ENCODE peak calls at places on chromosome 10, in ten cellular contexts. One of them, this sample, is unnamed.

GRCh38 chr10:109953745-109954144 is 30.4 kb upstream of the XPNPEP1 start:
- DNase-seq in H7: no peak
- DNase-seq in astrocyte of the spinal cord: no peak
- DNase-seq in body of pancreas: no peak
- DNase-seq in prostate gland: no peak
- DNase-seq in fibroblast of pulmonary artery: peak
- DNase-seq in fibroblast of villous mesenchyme: no peak
- DNase-seq in cardiac muscle cell: no peak
- DNase-seq in right lobe of liver: no peak
- DNase-seq in HFF-Myc: no peak
- DNase-seq in this sample: peak

GRCh38 chr10:124654686-124655085 is 89.5 kb downstream of the FAM53B start:
- DNase-seq in fibroblast of pulmonary artery: no peak
- DNase-seq in fibroblast of villous mesenchyme: no peak
- DNase-seq in astrocyte of the spinal cord: no peak
- DNase-seq in prostate gland: peak
- DNase-seq in HFF-Myc: no peak
- DNase-seq in right lobe of liver: no peak
- DNase-seq in H7: no peak
- DNase-seq in cardiac muscle cell: no peak
- DNase-seq in body of pancreas: no peak
- DNase-seq in this sample: no peak

GRCh38 chr10:637221-637620 is 52.2 kb downstream of the DIP2C start:
- DNase-seq in body of pancreas: peak
- DNase-seq in H7: no peak
- DNase-seq in fibroblast of pulmonary artery: no peak
- DNase-seq in cardiac muscle cell: no peak
- DNase-seq in right lobe of liver: no peak
- DNase-seq in HFF-Myc: no peak
- DNase-seq in fibroblast of villous mesenchyme: no peak
- DNase-seq in astrocyte of the spinal cord: no peak
- DNase-seq in prostate gland: no peak
- DNase-seq in this sample: no peak

GRCh38 chr10:17430647-17431355 is 23.6 kb downstream of the ST8SIA6 start:
- DNase-seq in right lobe of liver: peak
- DNase-seq in cardiac muscle cell: peak
- DNase-seq in body of pancreas: peak
- DNase-seq in astrocyte of the spinal cord: peak
- DNase-seq in fibroblast of villous mesenchyme: peak
- DNase-seq in H7: peak
- DNase-seq in prostate gland: peak
- DNase-seq in HFF-Myc: peak
- DNase-seq in fibroblast of pulmonary artery: peak
- DNase-seq in this sample: peak

GRCh38 chr10:128573236-128573800 is 447.1 kb upstream of the MKI67 start:
- DNase-seq in fibroblast of pulmonary artery: no peak
- DNase-seq in HFF-Myc: no peak
- DNase-seq in fibroblast of villous mesenchyme: no peak
- DNase-seq in prostate gland: no peak
- DNase-seq in H7: no peak
- DNase-seq in cardiac muscle cell: no peak
- DNase-seq in astrocyte of the spinal cord: no peak
- DNase-seq in body of pancreas: no peak
- DNase-seq in right lobe of liver: no peak
- DNase-seq in this sample: no peak

GRCh38 chr10:7855205-7855604 is 36.9 kb downstream of the TAF3 start:
- DNase-seq in astrocyte of the spinal cord: no peak
- DNase-seq in HFF-Myc: no peak
- DNase-seq in fibroblast of villous mesenchyme: no peak
- DNase-seq in H7: peak
- DNase-seq in body of pancreas: no peak
- DNase-seq in fibroblast of pulmonary artery: no peak
- DNase-seq in right lobe of liver: no peak
- DNase-seq in cardiac muscle cell: no peak
- DNase-seq in prostate gland: no peak
- DNase-seq in this sample: no peak

GRCh38 chr10:131885391-131886165 is 15.2 kb upstream of the PPP2R2D start:
- DNase-seq in HFF-Myc: no peak
- DNase-seq in fibroblast of pulmonary artery: peak
- DNase-seq in fibroblast of villous mesenchyme: peak
- DNase-seq in body of pancreas: peak
- DNase-seq in right lobe of liver: peak
- DNase-seq in astrocyte of the spinal cord: peak
- DNase-seq in H7: peak
- DNase-seq in prostate gland: peak
- DNase-seq in cardiac muscle cell: peak
- DNase-seq in this sample: peak

GRCh38 chr10:31762306-31762705 is 166.3 kb downstream of the ARHGAP12 start:
- DNase-seq in H7: no peak
- DNase-seq in cardiac muscle cell: no peak
- DNase-seq in fibroblast of villous mesenchyme: no peak
- DNase-seq in astrocyte of the spinal cord: no peak
- DNase-seq in fibroblast of pulmonary artery: no peak
- DNase-seq in right lobe of liver: no peak
- DNase-seq in HFF-Myc: no peak
- DNase-seq in prostate gland: no peak
- DNase-seq in body of pancreas: no peak
- DNase-seq in this sample: no peak

GRCh38 chr10:11131112-11131639 is 113.5 kb downstream of the CELF2 start:
- DNase-seq in body of pancreas: no peak
- DNase-seq in right lobe of liver: no peak
- DNase-seq in fibroblast of villous mesenchyme: no peak
- DNase-seq in prostate gland: no peak
- DNase-seq in HFF-Myc: no peak
- DNase-seq in cardiac muscle cell: no peak
- DNase-seq in fibroblast of pulmonary artery: no peak
- DNase-seq in astrocyte of the spinal cord: no peak
- DNase-seq in H7: no peak
- DNase-seq in this sample: no peak

GRCh38 chr10:22651276-22651980 is 63.0 kb downstream of the PIP4K2A start:
- DNase-seq in prostate gland: no peak
- DNase-seq in astrocyte of the spinal cord: no peak
- DNase-seq in right lobe of liver: no peak
- DNase-seq in HFF-Myc: no peak
- DNase-seq in body of pancreas: no peak
- DNase-seq in fibroblast of pulmonary artery: no peak
- DNase-seq in cardiac muscle cell: no peak
- DNase-seq in H7: no peak
- DNase-seq in fibroblast of villous mesenchyme: no peak
- DNase-seq in this sample: no peak

GRCh38 chr10:48456361-48456804 is 148.5 kb downstream of the ARHGAP22 start:
- DNase-seq in fibroblast of villous mesenchyme: peak
- DNase-seq in H7: peak
- DNase-seq in astrocyte of the spinal cord: no peak
- DNase-seq in cardiac muscle cell: peak
- DNase-seq in fibroblast of pulmonary artery: peak
- DNase-seq in right lobe of liver: peak
- DNase-seq in prostate gland: no peak
- DNase-seq in body of pancreas: peak
- DNase-seq in HFF-Myc: no peak
- DNase-seq in this sample: peak

GRCh38 chr10:132446661-132447445 is 49.9 kb downstream of the PWWP2B start:
- DNase-seq in prostate gland: peak
- DNase-seq in body of pancreas: peak
- DNase-seq in right lobe of liver: no peak
- DNase-seq in H7: no peak
- DNase-seq in fibroblast of villous mesenchyme: peak
- DNase-seq in cardiac muscle cell: peak
- DNase-seq in HFF-Myc: no peak
- DNase-seq in astrocyte of the spinal cord: no peak
- DNase-seq in fibroblast of pulmonary artery: peak
- DNase-seq in this sample: peak

GRCh38 chr10:90968448-90969086 is 47.7 kb upstream of the ANKRD1 start:
- DNase-seq in astrocyte of the spinal cord: peak
- DNase-seq in body of pancreas: no peak
- DNase-seq in HFF-Myc: peak
- DNase-seq in fibroblast of villous mesenchyme: peak
- DNase-seq in prostate gland: no peak
- DNase-seq in right lobe of liver: no peak
- DNase-seq in fibroblast of pulmonary artery: peak
- DNase-seq in cardiac muscle cell: no peak
- DNase-seq in H7: no peak
- DNase-seq in this sample: peak

GRCh38 chr10:69428138-69428537 is 11.4 kb upstream of the TACR2 start:
- DNase-seq in fibroblast of villous mesenchyme: no peak
- DNase-seq in body of pancreas: no peak
- DNase-seq in H7: no peak
- DNase-seq in cardiac muscle cell: peak
- DNase-seq in HFF-Myc: no peak
- DNase-seq in right lobe of liver: no peak
- DNase-seq in prostate gland: no peak
- DNase-seq in fibroblast of pulmonary artery: no peak
- DNase-seq in astrocyte of the spinal cord: no peak
- DNase-seq in this sample: no peak

GRCh38 chr10:98045785-98046389 is 15.5 kb upstream of the CRTAC1 start:
- DNase-seq in right lobe of liver: peak
- DNase-seq in astrocyte of the spinal cord: peak
- DNase-seq in H7: peak
- DNase-seq in cardiac muscle cell: peak
- DNase-seq in body of pancreas: peak
- DNase-seq in fibroblast of pulmonary artery: peak
- DNase-seq in prostate gland: peak
- DNase-seq in fibroblast of villous mesenchyme: peak
- DNase-seq in HFF-Myc: peak
- DNase-seq in this sample: peak

GRCh38 chr10:91901784-91902677 is 7.3 kb downstream of the FGFBP3 start:
- DNase-seq in fibroblast of villous mesenchyme: peak
- DNase-seq in fibroblast of pulmonary artery: peak
- DNase-seq in body of pancreas: peak
- DNase-seq in prostate gland: peak
- DNase-seq in HFF-Myc: peak
- DNase-seq in H7: no peak
- DNase-seq in astrocyte of the spinal cord: peak
- DNase-seq in cardiac muscle cell: no peak
- DNase-seq in right lobe of liver: no peak
- DNase-seq in this sample: peak

GRCh38 chr10:50228672-50229071 is 22.6 kb downstream of the ASAH2 start:
- DNase-seq in HFF-Myc: no peak
- DNase-seq in prostate gland: no peak
- DNase-seq in H7: no peak
- DNase-seq in fibroblast of pulmonary artery: no peak
- DNase-seq in fibroblast of villous mesenchyme: no peak
- DNase-seq in body of pancreas: no peak
- DNase-seq in cardiac muscle cell: no peak
- DNase-seq in right lobe of liver: no peak
- DNase-seq in astrocyte of the spinal cord: no peak
- DNase-seq in this sample: no peak

GRCh38 chr10:77829356-77829755 is 97.2 kb downstream of the DLG5 start:
- DNase-seq in prostate gland: no peak
- DNase-seq in cardiac muscle cell: no peak
- DNase-seq in right lobe of liver: no peak
- DNase-seq in HFF-Myc: no peak
- DNase-seq in astrocyte of the spinal cord: no peak
- DNase-seq in fibroblast of pulmonary artery: no peak
- DNase-seq in H7: no peak
- DNase-seq in body of pancreas: no peak
- DNase-seq in fibroblast of villous mesenchyme: no peak
- DNase-seq in this sample: no peak

GRCh38 chr10:77082601-77083252 is 554.9 kb downstream of the KCNMA1 start:
- DNase-seq in H7: peak
- DNase-seq in fibroblast of pulmonary artery: no peak
- DNase-seq in cardiac muscle cell: no peak
- DNase-seq in astrocyte of the spinal cord: no peak
- DNase-seq in body of pancreas: no peak
- DNase-seq in fibroblast of villous mesenchyme: no peak
- DNase-seq in prostate gland: no peak
- DNase-seq in right lobe of liver: no peak
- DNase-seq in HFF-Myc: no peak
- DNase-seq in this sample: no peak

GRCh38 chr10:78299861-78300453 is 266.3 kb downstream of the RPS24 start:
- DNase-seq in body of pancreas: no peak
- DNase-seq in fibroblast of pulmonary artery: no peak
- DNase-seq in fibroblast of villous mesenchyme: no peak
- DNase-seq in cardiac muscle cell: no peak
- DNase-seq in prostate gland: no peak
- DNase-seq in HFF-Myc: no peak
- DNase-seq in H7: no peak
- DNase-seq in right lobe of liver: peak
- DNase-seq in astrocyte of the spinal cord: peak
- DNase-seq in this sample: no peak

GRCh38 chr10:316390-316789 is 181.1 kb downstream of the ZMYND11 start:
- DNase-seq in prostate gland: no peak
- DNase-seq in fibroblast of villous mesenchyme: no peak
- DNase-seq in body of pancreas: no peak
- DNase-seq in astrocyte of the spinal cord: no peak
- DNase-seq in HFF-Myc: no peak
- DNase-seq in H7: no peak
- DNase-seq in right lobe of liver: no peak
- DNase-seq in cardiac muscle cell: no peak
- DNase-seq in fibroblast of pulmonary artery: no peak
- DNase-seq in this sample: no peak

GRCh38 chr10:3811331-3811870 is 26.4 kb upstream of the KLF6 start:
- DNase-seq in fibroblast of villous mesenchyme: peak
- DNase-seq in HFF-Myc: no peak
- DNase-seq in cardiac muscle cell: no peak
- DNase-seq in fibroblast of pulmonary artery: peak
- DNase-seq in right lobe of liver: peak
- DNase-seq in astrocyte of the spinal cord: peak
- DNase-seq in prostate gland: peak
- DNase-seq in body of pancreas: peak
- DNase-seq in H7: no peak
- DNase-seq in this sample: peak
- H3K4me3 ChIP-seq in fibroblast of villous mesenchyme: peak
- H3K4me3 ChIP-seq in HFF-Myc: no peak
- H3K4me3 ChIP-seq in cardiac muscle cell: no peak
- H3K4me3 ChIP-seq in fibroblast of pulmonary artery: no peak
- H3K4me3 ChIP-seq in right lobe of liver: peak
- H3K4me3 ChIP-seq in astrocyte of the spinal cord: no peak
- H3K4me3 ChIP-seq in prostate gland: no peak
- H3K4me3 ChIP-seq in body of pancreas: no peak
- H3K4me3 ChIP-seq in H7: no peak
- H3K4me3 ChIP-seq in this sample: no peak

GRCh38 chr10:46555713-46556514 is 544 bp downstream of the GPRIN2 start:
- DNase-seq in fibroblast of villous mesenchyme: no peak
- DNase-seq in H7: peak
- DNase-seq in cardiac muscle cell: peak
- DNase-seq in fibroblast of pulmonary artery: no peak
- DNase-seq in prostate gland: peak
- DNase-seq in right lobe of liver: peak
- DNase-seq in astrocyte of the spinal cord: no peak
- DNase-seq in body of pancreas: peak
- DNase-seq in HFF-Myc: no peak
- DNase-seq in this sample: no peak
- H3K4me3 ChIP-seq in fibroblast of villous mesenchyme: no peak
- H3K4me3 ChIP-seq in H7: peak
- H3K4me3 ChIP-seq in cardiac muscle cell: peak
- H3K4me3 ChIP-seq in fibroblast of pulmonary artery: peak
- H3K4me3 ChIP-seq in prostate gland: peak
- H3K4me3 ChIP-seq in right lobe of liver: peak
- H3K4me3 ChIP-seq in astrocyte of the spinal cord: peak
- H3K4me3 ChIP-seq in body of pancreas: peak
- H3K4me3 ChIP-seq in HFF-Myc: no peak
- H3K4me3 ChIP-seq in this sample: peak

GRCh38 chr10:75234017-75234682 is 1.6 kb downstream of the COMTD1 start:
- DNase-seq in HFF-Myc: peak
- DNase-seq in H7: peak
- DNase-seq in prostate gland: peak
- DNase-seq in astrocyte of the spinal cord: peak
- DNase-seq in body of pancreas: peak
- DNase-seq in fibroblast of villous mesenchyme: peak
- DNase-seq in fibroblast of pulmonary artery: peak
- DNase-seq in cardiac muscle cell: peak
- DNase-seq in right lobe of liver: peak
- DNase-seq in this sample: peak
- H3K4me3 ChIP-seq in HFF-Myc: peak
- H3K4me3 ChIP-seq in H7: peak
- H3K4me3 ChIP-seq in prostate gland: peak
- H3K4me3 ChIP-seq in astrocyte of the spinal cord: peak
- H3K4me3 ChIP-seq in body of pancreas: peak
- H3K4me3 ChIP-seq in fibroblast of villous mesenchyme: peak
- H3K4me3 ChIP-seq in fibroblast of pulmonary artery: peak
- H3K4me3 ChIP-seq in cardiac muscle cell: peak
- H3K4me3 ChIP-seq in right lobe of liver: peak
- H3K4me3 ChIP-seq in this sample: peak

GRCh38 chr10:103193820-103194529 is 903 bp upstream of the NT5C2 start:
- DNase-seq in prostate gland: peak
- DNase-seq in fibroblast of pulmonary artery: peak
- DNase-seq in H7: no peak
- DNase-seq in body of pancreas: peak
- DNase-seq in HFF-Myc: no peak
- DNase-seq in right lobe of liver: no peak
- DNase-seq in cardiac muscle cell: no peak
- DNase-seq in astrocyte of the spinal cord: peak
- DNase-seq in fibroblast of villous mesenchyme: no peak
- DNase-seq in this sample: peak
- H3K4me3 ChIP-seq in prostate gland: no peak
- H3K4me3 ChIP-seq in fibroblast of pulmonary artery: no peak
- H3K4me3 ChIP-seq in H7: no peak
- H3K4me3 ChIP-seq in body of pancreas: no peak
- H3K4me3 ChIP-seq in HFF-Myc: no peak
- H3K4me3 ChIP-seq in right lobe of liver: no peak
- H3K4me3 ChIP-seq in cardiac muscle cell: no peak
- H3K4me3 ChIP-seq in astrocyte of the spinal cord: no peak
- H3K4me3 ChIP-seq in fibroblast of villous mesenchyme: no peak
- H3K4me3 ChIP-seq in this sample: no peak

This sample was measured in choroid plexus epithelial cell.